ENCODE peak calls at places on chromosomes 4 and X, in nine cellular contexts. One of them, this sample, is unnamed.

GRCh38 chr4:48699470-48699869 is 80.6 kb downstream of the FRYL start:
- DNase-seq in IMR-90: no peak
- DNase-seq in pons: no peak
- DNase-seq in neural crest cell: no peak
- DNase-seq in T-helper 1 cell: no peak
- DNase-seq in left ventricle myocardium superior: no peak
- DNase-seq in nucleus accumbens: no peak
- DNase-seq in aorta: no peak
- DNase-seq in activated T-cell treated with anti-CD3 and anti-CD28 coated beads, Interleukin-2, amount 50 U/mL, for 72 hours: no peak
- DNase-seq in this sample: peak; percentile 2

GRCh38 chrX:34917146-34917545 is 25.4 kb upstream of the FAM47B start:
- DNase-seq in nucleus accumbens: no peak
- DNase-seq in aorta: no peak
- DNase-seq in neural crest cell: no peak
- DNase-seq in IMR-90: peak; percentile 7
- DNase-seq in T-helper 1 cell: no peak
- DNase-seq in pons: no peak
- DNase-seq in activated T-cell treated with anti-CD3 and anti-CD28 coated beads, Interleukin-2, amount 50 U/mL, for 72 hours: no peak
- DNase-seq in left ventricle myocardium superior: no peak
- DNase-seq in this sample: no peak

GRCh38 chr4:8644966-8645752 is 52.6 kb downstream of the CPZ start:
- DNase-seq in aorta: no peak
- DNase-seq in neural crest cell: no peak
- DNase-seq in pons: no peak
- DNase-seq in activated T-cell treated with anti-CD3 and anti-CD28 coated beads, Interleukin-2, amount 50 U/mL, for 72 hours: no peak
- DNase-seq in nucleus accumbens: no peak
- DNase-seq in T-helper 1 cell: no peak
- DNase-seq in left ventricle myocardium superior: no peak
- DNase-seq in IMR-90: no peak
- DNase-seq in this sample: no peak

GRCh38 chrX:129957241-129958099 is 25.0 kb upstream of the BCORL1 start:
- DNase-seq in neural crest cell: peak; percentile 39
- DNase-seq in activated T-cell treated with anti-CD3 and anti-CD28 coated beads, Interleukin-2, amount 50 U/mL, for 72 hours: peak; percentile 69
- DNase-seq in T-helper 1 cell: no peak
- DNase-seq in nucleus accumbens: no peak
- DNase-seq in aorta: peak; percentile 84
- DNase-seq in IMR-90: peak; percentile 16
- DNase-seq in left ventricle myocardium superior: peak; percentile 76
- DNase-seq in pons: no peak
- DNase-seq in this sample: no peak

GRCh38 chrX:132738951-132739350 is 219.5 kb downstream of the HS6ST2 start:
- DNase-seq in IMR-90: no peak
- DNase-seq in aorta: no peak
- DNase-seq in neural crest cell: no peak
- DNase-seq in left ventricle myocardium superior: no peak
- DNase-seq in activated T-cell treated with anti-CD3 and anti-CD28 coated beads, Interleukin-2, amount 50 U/mL, for 72 hours: no peak
- DNase-seq in T-helper 1 cell: no peak
- DNase-seq in nucleus accumbens: no peak
- DNase-seq in pons: no peak
- DNase-seq in this sample: no peak

GRCh38 chr4:188839704-188840103 is 700.5 kb downstream of the TRIML1 start:
- DNase-seq in activated T-cell treated with anti-CD3 and anti-CD28 coated beads, Interleukin-2, amount 50 U/mL, for 72 hours: no peak
- DNase-seq in T-helper 1 cell: no peak
- DNase-seq in aorta: no peak
- DNase-seq in neural crest cell: no peak
- DNase-seq in IMR-90: peak; percentile 50
- DNase-seq in nucleus accumbens: no peak
- DNase-seq in pons: no peak
- DNase-seq in left ventricle myocardium superior: no peak
- DNase-seq in this sample: no peak

GRCh38 chr4:45554423-45554822 is 569.4 kb downstream of the GABRG1 start:
- DNase-seq in IMR-90: no peak
- DNase-seq in pons: no peak
- DNase-seq in T-helper 1 cell: no peak
- DNase-seq in aorta: no peak
- DNase-seq in left ventricle myocardium superior: no peak
- DNase-seq in activated T-cell treated with anti-CD3 and anti-CD28 coated beads, Interleukin-2, amount 50 U/mL, for 72 hours: no peak
- DNase-seq in nucleus accumbens: no peak
- DNase-seq in neural crest cell: no peak
- DNase-seq in this sample: no peak

GRCh38 chrX:136765957-136766356 is 14.8 kb downstream of the ARHGEF6 start:
- DNase-seq in aorta: no peak
- DNase-seq in IMR-90: no peak
- DNase-seq in pons: no peak
- DNase-seq in T-helper 1 cell: no peak
- DNase-seq in left ventricle myocardium superior: no peak
- DNase-seq in neural crest cell: no peak
- DNase-seq in nucleus accumbens: no peak
- DNase-seq in activated T-cell treated with anti-CD3 and anti-CD28 coated beads, Interleukin-2, amount 50 U/mL, for 72 hours: no peak
- DNase-seq in this sample: no peak